ENCODE peak calls at places on chromosomes 1 and 21, in four cellular contexts. W is uterus, E is glutamatergic neuron, I is posterior cingulate gyrus. B is an unnamed sample.

GRCh38 chr1:217244946-217245345 is 385.9 kb downstream of the GPATCH2 start:
- DNase-seq in W (no peak), E (no peak), I (no peak), B (no peak)

GRCh38 chr1:3652538-3653285 is 396 bp downstream of the TP73 start:
- DNase-seq in W (no peak), E (peak), I (no peak), B (no peak)

GRCh38 chr1:22290157-22290556 is 147.3 kb upstream of the WNT4 start:
- DNase-seq in W (no peak), E (no peak), I (no peak), B (no peak)

GRCh38 chr21:44051462-44051941 is 39.4 kb downstream of the TRAPPC10 start:
- DNase-seq in W (peak), E (peak), I (peak), B (peak)

GRCh38 chr1:237888143-237888542 is 2.6 kb downstream of the ZP4 start:
- DNase-seq in W (no peak), E (no peak), I (no peak), B (no peak)

GRCh38 chr1:93353286-93353685 is 7.6 kb downstream of the DR1 start:
- DNase-seq in W (no peak), E (no peak), I (no peak), B (no peak)

GRCh38 chr1:3770047-3770765 is 2.3 kb upstream of the SMIM1 start:
- DNase-seq in W (no peak), E (no peak), I (no peak), B (no peak)

GRCh38 chr1:39657402-39657801 is 14.5 kb downstream of the NT5C1A start:
- DNase-seq in W (no peak), E (no peak), I (no peak), B (no peak)

GRCh38 chr1:30111431-30111830 is 612.0 kb downstream of the MATN1 start:
- DNase-seq in W (peak), E (peak), I (peak), B (no peak)

GRCh38 chr1:156705918-156706646 is 699 bp upstream of the CRABP2 start:
- DNase-seq in W (peak), E (peak), I (peak), B (peak)

GRCh38 chr1:245621589-245621988 is 466.8 kb downstream of the KIF26B start:
- DNase-seq in W (no peak), E (no peak), I (no peak), B (no peak)

GRCh38 chr1:207429963-207430362 is 24.2 kb upstream of the CR2 start:
- DNase-seq in W (no peak), E (no peak), I (no peak), B (no peak)

GRCh38 chr21:42406201-42406601 is 2.5 kb downstream of the UBASH3A start:
- DNase-seq in W (no peak), E (no peak), I (no peak), B (no peak)

GRCh38 chr1:36034692-36035091 is 49.2 kb upstream of the TEKT2 start:
- DNase-seq in W (no peak), E (no peak), I (no peak), B (no peak)

GRCh38 chr1:111895456-111895855 is 94.0 kb downstream of the KCND3 start:
- DNase-seq in W (no peak), E (no peak), I (no peak), B (no peak)

GRCh38 chr21:28865488-28866186 is 127.0 kb downstream of the LTN1 start:
- DNase-seq in W (no peak), E (no peak), I (no peak), B (no peak)

GRCh38 chr1:44108241-44108640 is 10.4 kb upstream of the KLF17 start:
- DNase-seq in W (no peak), E (no peak), I (no peak), B (no peak)

GRCh38 chr1:4792565-4792964 is 138.2 kb downstream of the AJAP1 start:
- DNase-seq in W (no peak), E (no peak), I (no peak), B (no peak)

GRCh38 chr1:168261390-168261789 is 19.3 kb upstream of the TBX19 start:
- DNase-seq in W (no peak), E (no peak), I (no peak), B (no peak)

GRCh38 chr1:70779571-70779970 is 268.0 kb downstream of the PTGER3 start:
- DNase-seq in W (no peak), E (no peak), I (no peak), B (no peak)

GRCh38 chr1:85321237-85321964 is 45.0 kb upstream of the BCL10 start:
- DNase-seq in W (no peak), E (no peak), I (no peak), B (no peak)

GRCh38 chr1:203692565-203693470 is 66.2 kb downstream of the ATP2B4 start:
- DNase-seq in W (peak), E (no peak), I (no peak), B (peak)

GRCh38 chr1:175193339-175193950 is 869 bp upstream of the KIAA0040 start:
- DNase-seq in W (no peak), E (no peak), I (no peak), B (no peak)

GRCh38 chr1:2444138-2444591 is 31.8 kb upstream of the PEX10 start:
- DNase-seq in W (no peak), E (no peak), I (no peak), B (no peak)

GRCh38 chr1:230917284-230918135 is 49.2 kb upstream of the C1orf198 start:
- DNase-seq in W (peak), E (peak), I (peak), B (peak)

GRCh38 chr1:203099760-203100159 is 13.9 kb upstream of the MYOG start:
- DNase-seq in W (no peak), E (no peak), I (no peak), B (no peak)

GRCh38 chr1:169107673-169108160 is 1.2 kb downstream of the ATP1B1 start:
- DNase-seq in W (no peak), E (no peak), I (no peak), B (peak)

GRCh38 chr1:97139512-97139911 is 417.9 kb downstream of the PTBP2 start:
- DNase-seq in W (no peak), E (no peak), I (no peak), B (no peak)

GRCh38 chr1:54885863-54886723 is 902 bp downstream of the DHCR24 start:
- DNase-seq in W (no peak), E (peak), I (no peak), B (no peak)

GRCh38 chr1:111480682-111481081 is 6.9 kb downstream of the C1orf162 start:
- DNase-seq in W (no peak), E (no peak), I (no peak), B (no peak)

GRCh38 chr1:246155923-246156322 is 351.2 kb downstream of the SMYD3 start:
- DNase-seq in W (no peak), E (no peak), I (no peak), B (no peak)

GRCh38 chr21:46035809-46036695 is 54.5 kb downstream of the COL6A1 start:
- DNase-seq in W (peak), E (no peak), I (no peak), B (no peak)

GRCh38 chr1:241586905-241587532 is 53.1 kb downstream of the CHML start:
- DNase-seq in W (no peak), E (no peak), I (peak), B (no peak)

GRCh38 chr1:55353709-55354620 is 138.8 kb upstream of the USP24 start:
- DNase-seq in W (no peak), E (no peak), I (no peak), B (no peak)

GRCh38 chr1:56414728-56415224 is 164.6 kb downstream of the PLPP3 start:
- DNase-seq in W (no peak), E (no peak), I (no peak), B (no peak)

GRCh38 chr21:31798842-31799691 is 67.1 kb upstream of the SCAF4 start:
- DNase-seq in W (no peak), E (no peak), I (no peak), B (no peak)

B was measured in psoas muscle.